ENCODE peak calls at places on chromosomes 3 and 15, in ten cellular contexts. V is foreskin fibroblast; U is neural crest cell; E is amniotic stem cell; G is stimulated activated CD8-positive, alpha-beta memory T cell treated with anti-CD3 and anti-CD28 coated beads, Interleukin-15, amount 100 ng/mL, for 24 hours; I is memory B cell; N is tibial artery; Z is left lung; C is cardiac muscle cell; M is GM20000. B is an unnamed sample.

GRCh38 chr3:170999737-171000242 is 26.7 kb downstream of the SLC2A2 start:
- DNase-seq in M (no peak), E (no peak), N (no peak), Z (no peak), U (no peak), V (peak; percentile 93), C (no peak), G (no peak), I (no peak), B (no peak)

GRCh38 chr15:63719281-63719680 is 114.5 kb downstream of the HERC1 start:
- DNase-seq in I (no peak), V (no peak), M (no peak), C (no peak), Z (no peak), N (no peak), G (no peak), U (no peak), E (no peak), B (no peak)

GRCh38 chr15:82548700-82549099 is 8.4 kb upstream of the RPS17 start:
- DNase-seq in G (no peak), C (no peak), V (peak; percentile 36), N (no peak), Z (no peak), E (no peak), M (peak; percentile 33), I (no peak), U (no peak), B (no peak)

GRCh38 chr15:57017024-57017423 is 98.6 kb downstream of the TCF12 start:
- DNase-seq in Z (no peak), I (no peak), M (peak; percentile 11), G (no peak), V (peak; percentile 58), E (no peak), N (no peak), C (peak; percentile 10), U (no peak), B (no peak)

GRCh38 chr3:48634661-48635221 is 520 bp downstream of the SLC26A6 start:
- DNase-seq in C (peak; percentile 56), V (peak; percentile 84), Z (peak; percentile 87), N (peak; percentile 53), U (peak; percentile 34), E (no peak), M (peak; percentile 79), G (no peak), I (no peak), B (peak; percentile 90)

GRCh38 chr3:49171775-49172500 is 540 bp downstream of the KLHDC8B start:
- DNase-seq in Z (no peak), U (no peak), G (no peak), I (no peak), M (no peak), C (no peak), N (no peak), E (no peak), V (no peak), B (no peak)

GRCh38 chr3:117302448-117302847 is 592.9 kb downstream of the TUSC7 start:
- DNase-seq in I (no peak), M (no peak), G (no peak), E (no peak), V (no peak), C (no peak), Z (no peak), U (no peak), N (no peak), B (no peak)

GRCh38 chr3:110487840-110488239 is 583.8 kb upstream of the NECTIN3 start:
- DNase-seq in N (no peak), I (no peak), G (no peak), E (no peak), U (no peak), Z (no peak), V (no peak), C (no peak), M (no peak), B (no peak)

GRCh38 chr15:48719668-48720067 is 74.2 kb upstream of the FBN1 start:
- DNase-seq in U (no peak), Z (no peak), M (no peak), C (no peak), G (no peak), N (no peak), V (no peak), E (no peak), I (no peak), B (no peak)

GRCh38 chr3:58038675-58039302 is 30.6 kb downstream of the FLNB start:
- DNase-seq in C (no peak), M (no peak), Z (no peak), I (no peak), U (no peak), N (no peak), E (no peak), V (no peak), G (no peak), B (no peak)

GRCh38 chr3:49305608-49306007 is 28.6 kb upstream of the C3orf62 start:
- DNase-seq in U (no peak), I (no peak), M (no peak), E (no peak), Z (no peak), N (no peak), V (no peak), G (no peak), C (no peak), B (no peak)

GRCh38 chr3:194632211-194632982 is 822 bp downstream of the TMEM44 start:
- DNase-seq in C (no peak), G (no peak), E (no peak), U (no peak), V (peak; percentile 64), N (no peak), Z (peak; percentile 55), I (no peak), M (no peak), B (peak; percentile 49)

GRCh38 chr3:112858410-112859069 is 11.9 kb upstream of the CD200R1L start:
- DNase-seq in C (no peak), I (no peak), E (no peak), U (no peak), N (no peak), V (peak; percentile 8), G (no peak), M (no peak), Z (no peak), B (no peak)

GRCh38 chr15:75834011-75834410 is 9.2 kb upstream of the UBE2Q2 start:
- DNase-seq in U (no peak), E (no peak), M (no peak), I (no peak), G (no peak), V (no peak), Z (no peak), C (no peak), N (no peak), B (no peak)

GRCh38 chr3:124043023-124043422 is 51.1 kb upstream of the ROPN1 start:
- DNase-seq in M (no peak), Z (no peak), C (no peak), E (no peak), U (no peak), V (no peak), G (no peak), I (no peak), N (no peak), B (no peak)

GRCh38 chr3:128412180-128413002 is 54.3 kb downstream of the DNAJB8 start:
- DNase-seq in U (no peak), Z (no peak), I (no peak), N (no peak), G (no peak), V (no peak), E (no peak), C (no peak), M (no peak), B (no peak)

GRCh38 chr15:92910451-92910850 is 10.3 kb downstream of the CHD2 start:
- DNase-seq in I (no peak), U (no peak), V (no peak), C (no peak), M (no peak), G (no peak), N (no peak), E (no peak), Z (no peak), B (no peak)

GRCh38 chr3:88321696-88322095 is 171.9 kb downstream of the C3orf38 start:
- DNase-seq in I (no peak), Z (no peak), G (no peak), C (no peak), U (no peak), M (no peak), V (peak; percentile 4), E (no peak), N (no peak), B (no peak)

GRCh38 chr15:72358532-72359180 is 17.2 kb downstream of the HEXA start:
- DNase-seq in V (peak; percentile 94), G (no peak), I (no peak), E (peak; percentile 45), Z (no peak), N (peak; percentile 36), C (no peak), U (no peak), M (peak; percentile 24), B (no peak)

GRCh38 chr3:126114406-126115386 is 30.8 kb upstream of the SLC41A3 start:
- DNase-seq in C (no peak), M (no peak), Z (peak; percentile 61), V (no peak), E (no peak), I (no peak), U (no peak), G (no peak), N (peak; percentile 10), B (no peak)

B was measured in HuH-7.5.